ENCODE peak calls at places on chromosome 1, in six cellular contexts. T is brain microvascular endothelial cell, P is bronchial epithelial cell, W is astrocyte of the spinal cord, G is BJ, I is AG04449. F is an unnamed sample.

GRCh38 chr1:241411056-241411775 is 54.2 kb upstream of the RGS7 start:
- DNase-seq in I (peak; percentile 41), G (peak; percentile 29), T (no peak), P (no peak), W (peak; percentile 5), F (peak; percentile 9)

GRCh38 chr1:163959622-163960021 is 599.4 kb upstream of the PBX1 start:
- DNase-seq in I (no peak), G (no peak), W (no peak), T (no peak), P (no peak), F (no peak)

GRCh38 chr1:22280526-22280925 is 137.6 kb upstream of the WNT4 start:
- DNase-seq in W (no peak), G (no peak), P (no peak), I (no peak), T (no peak), F (no peak)

GRCh38 chr1:93595266-93595665 is 86.4 kb downstream of the BCAR3 start:
- DNase-seq in P (no peak), T (peak; percentile 20), G (no peak), I (no peak), W (peak; percentile 45), F (no peak)

GRCh38 chr1:15757575-15758401 is 807 bp upstream of the FBLIM1 start:
- DNase-seq in T (no peak), G (no peak), P (no peak), W (no peak), I (no peak), F (no peak)

GRCh38 chr1:179955731-179956130 is 1.1 kb downstream of the CEP350 start:
- DNase-seq in P (no peak), G (no peak), W (no peak), T (no peak), I (no peak), F (no peak)

GRCh38 chr1:108591471-108591870 is 31.6 kb downstream of the EEIG2 start:
- DNase-seq in T (no peak), P (no peak), I (no peak), W (no peak), G (no peak), F (no peak)

GRCh38 chr1:200428482-200429205 is 18.8 kb upstream of the ZNF281 start:
- DNase-seq in T (peak; percentile 37), I (no peak), G (no peak), W (peak; percentile 47), P (peak; percentile 19), F (no peak)

GRCh38 chr1:169107673-169108160 is 1.2 kb downstream of the ATP1B1 start:
- DNase-seq in G (no peak), I (no peak), W (peak; percentile 51), T (peak; percentile 60), P (peak; percentile 65), F (no peak)

GRCh38 chr1:44740179-44740617 is 561 bp downstream of the KIF2C start:
- DNase-seq in G (no peak), I (no peak), T (no peak), P (peak; percentile 14), W (no peak), F (no peak)

GRCh38 chr1:2542262-2542915 is 12.3 kb upstream of the HES5 start:
- DNase-seq in P (no peak), G (no peak), T (no peak), I (no peak), W (no peak), F (no peak)

GRCh38 chr1:207826557-207827487 is 75.0 kb downstream of the CD46 start:
- DNase-seq in T (no peak), I (no peak), W (no peak), P (peak; percentile 47), G (no peak), F (no peak)

GRCh38 chr1:178649582-178650350 is 75.3 kb upstream of the RALGPS2 start:
- DNase-seq in P (no peak), I (no peak), G (no peak), W (no peak), T (no peak), F (no peak)

GRCh38 chr1:186435336-186435735 is 25.6 kb downstream of the PDC start:
- DNase-seq in G (no peak), T (peak; percentile 11), W (no peak), P (peak; percentile 67), I (no peak), F (no peak)

GRCh38 chr1:109901508-109902145 is 9.0 kb upstream of the CSF1 start:
- DNase-seq in W (no peak), P (peak; percentile 73), G (no peak), I (no peak), T (no peak), F (no peak)

GRCh38 chr1:207433435-207433834 is 20.7 kb upstream of the CR2 start:
- DNase-seq in W (no peak), T (no peak), P (no peak), G (no peak), I (no peak), F (no peak)

GRCh38 chr1:108079550-108079949 is 114.6 kb upstream of the VAV3 start:
- DNase-seq in T (no peak), W (no peak), P (no peak), G (no peak), I (no peak), F (no peak)

GRCh38 chr1:170881268-170882265 is 53.8 kb upstream of the MROH9 start:
- DNase-seq in P (peak; percentile 28), W (peak; percentile 66), I (no peak), G (no peak), T (peak; percentile 56), F (peak; percentile 38)

GRCh38 chr1:26998319-26999300 is 5.1 kb downstream of the TRNP1 start:
- DNase-seq in T (no peak), P (peak; percentile 86), I (no peak), W (peak; percentile 53), G (no peak), F (no peak)

GRCh38 chr1:234589854-234590620 is 19.9 kb downstream of the IRF2BP2 start:
- DNase-seq in W (no peak), P (peak; percentile 81), I (no peak), G (no peak), T (peak; percentile 9), F (no peak)

GRCh38 chr1:220170836-220171526 is 77.0 kb downstream of the IARS2 start:
- DNase-seq in W (no peak), G (no peak), T (no peak), P (no peak), I (no peak), F (no peak)

GRCh38 chr1:972726-973458 is 6.6 kb downstream of the PLEKHN1 start:
- DNase-seq in G (no peak), W (no peak), I (no peak), T (no peak), P (no peak), F (no peak)
- TF ChIP-seq CTCF in G (no peak), W (no peak), I (no peak), T (no peak), P (no peak), F (no peak)

DNA sequence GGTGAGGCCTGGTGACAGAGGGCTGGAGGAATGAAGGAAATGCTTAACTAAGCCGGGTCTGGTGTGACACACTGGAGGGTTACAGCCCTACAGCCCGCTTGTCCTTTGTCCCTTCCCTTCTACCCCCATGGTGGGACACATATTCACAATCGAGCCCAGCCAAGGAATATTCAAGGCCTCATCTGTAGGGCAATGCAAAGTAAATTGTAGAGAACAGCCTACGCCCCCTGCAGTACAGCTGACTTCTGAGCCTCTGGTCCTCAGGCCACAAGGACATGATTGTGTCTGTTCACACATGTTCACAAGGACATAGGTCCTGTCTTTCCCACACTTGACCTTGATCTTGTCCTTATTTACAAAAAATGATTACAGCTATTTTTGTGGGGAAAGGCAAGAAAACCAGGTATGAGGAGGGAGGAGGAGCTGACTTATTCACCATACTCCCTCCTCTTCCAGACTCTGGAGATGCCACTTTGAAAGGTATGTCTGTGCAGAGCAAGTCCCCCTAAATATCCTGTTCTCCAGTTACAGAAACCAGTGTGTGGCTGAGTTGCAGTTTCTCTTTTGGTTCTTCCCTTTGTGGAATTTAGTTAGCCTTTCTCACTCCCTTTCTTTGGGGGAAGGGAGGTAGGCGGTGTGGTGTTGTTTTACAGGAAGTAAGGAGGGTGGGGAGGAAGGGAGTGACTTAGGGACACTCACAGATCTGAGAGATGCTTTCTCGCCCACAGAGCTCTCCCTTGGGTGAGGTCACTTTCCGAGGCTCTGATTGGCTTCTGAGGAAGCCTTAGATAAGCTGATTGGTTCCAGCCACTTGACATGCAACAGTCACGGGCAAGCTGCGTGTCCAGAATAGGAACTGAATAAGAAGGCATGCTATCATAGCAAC is 14.6 kb downstream of the POLR3GL start:
- DNase-seq in W (peak; percentile 100), G (peak; percentile 100), P (peak; percentile 100), I (peak; percentile 100), T (peak; percentile 100), F (peak; percentile 99)
- H3K4me3 ChIP-seq in W (peak overlapping the region; percentile 9), G (peak overlapping the region; percentile 10), P (no peak overlapping the region), I (peak overlapping the region; percentile 31), T (no peak overlapping the region), F (peak overlapping the region; percentile 21)

GRCh38 chr1:202228484-202229122 is 35.0 kb downstream of the LGR6 start:
- DNase-seq in G (no peak), T (no peak), I (no peak), W (no peak), P (peak; percentile 68), F (no peak)
- TF ChIP-seq CTCF in G (no peak), T (no peak), I (no peak), W (no peak), P (no peak), F (no peak)

DNA sequence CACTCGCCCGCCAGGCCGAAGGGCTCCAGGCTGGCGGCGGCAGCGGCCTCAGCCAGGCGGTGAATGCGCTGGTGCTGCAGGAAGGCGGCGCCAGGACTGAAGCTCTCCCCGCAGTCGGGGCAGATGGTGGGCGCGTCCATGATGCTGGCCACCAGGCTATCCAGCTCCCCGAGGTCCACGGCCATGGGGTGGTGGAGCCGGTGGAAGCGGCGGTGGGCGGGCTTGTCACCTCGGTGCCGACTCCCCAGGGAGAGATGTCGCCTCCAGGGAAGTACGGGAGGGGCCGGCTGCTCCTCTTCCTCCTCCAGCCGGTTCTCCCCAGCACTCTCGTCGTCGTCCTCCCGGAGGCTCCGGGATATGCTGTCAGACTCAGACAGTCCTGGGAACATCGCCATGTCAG is 24.4 kb downstream of the ZNF697 start:
- DNase-seq in G (no peak), P (no peak), W (no peak), T (no peak), I (no peak), F (no peak)
- H3K4me3 ChIP-seq in G (no peak overlapping the region), P (no peak overlapping the region), W (no peak overlapping the region), T (no peak overlapping the region), I (no peak overlapping the region), F (no peak overlapping the region)